ENCODE peak calls at places on chromosome 3, in seven cellular contexts. K is endodermal cell, G is fibroblast of pulmonary artery, B is cardiac muscle cell, H is body of pancreas, V is GM12878, J is cardiac fibroblast. Y is an unnamed sample.

GRCh38 chr3:44992555-44993470 is 16.8 kb downstream of the EXOSC7 start:
- DNase-seq in K (peak), G (no peak), B (peak), H (no peak), V (no peak), J (peak), Y (no peak)

GRCh38 chr3:49238274-49239127 is 38.5 kb downstream of the C3orf62 start:
- DNase-seq in K (no peak), G (peak), B (peak), H (peak), V (peak), J (peak), Y (peak)

GRCh38 chr3:169250000-169250399 is 413.5 kb downstream of the MECOM start:
- DNase-seq in K (no peak), G (no peak), B (no peak), H (no peak), V (no peak), J (no peak), Y (no peak)

GRCh38 chr3:49466047-49466446 is 4.0 kb upstream of the DAG1 start:
- DNase-seq in K (no peak), G (no peak), B (no peak), H (no peak), V (no peak), J (no peak), Y (no peak)

GRCh38 chr3:142866841-142867631 is 21.8 kb downstream of the PCOLCE2 start:
- DNase-seq in K (peak), G (no peak), B (no peak), H (peak), V (no peak), J (peak), Y (no peak)

GRCh38 chr3:152272771-152273242 is 4.1 kb downstream of the MBNL1 start:
- DNase-seq in K (no peak), G (peak), B (no peak), H (no peak), V (no peak), J (peak), Y (no peak)

GRCh38 chr3:13004376-13004775 is 68.9 kb downstream of the IQSEC1 start:
- DNase-seq in K (peak), G (no peak), B (no peak), H (no peak), V (no peak), J (no peak), Y (no peak)

GRCh38 chr3:100260081-100260684 is 609 bp upstream of the TBC1D23 start:
- DNase-seq in K (peak), G (peak), B (peak), H (peak), V (no peak), J (peak), Y (peak)

GRCh38 chr3:52197499-52197841 is 490 bp upstream of the ALAS1 start:
- DNase-seq in K (no peak), G (no peak), B (no peak), H (no peak), V (no peak), J (no peak), Y (no peak)

GRCh38 chr3:46974421-46975227 is 1.9 kb downstream of the CCDC12 start:
- DNase-seq in K (no peak), G (no peak), B (no peak), H (no peak), V (no peak), J (no peak), Y (no peak)

GRCh38 chr3:127206611-127207516 is 13.9 kb downstream of the PRR23E start:
- DNase-seq in K (no peak), G (no peak), B (no peak), H (no peak), V (no peak), J (no peak), Y (no peak)

GRCh38 chr3:140092883-140093536 is 158.0 kb downstream of the CLSTN2 start:
- DNase-seq in K (peak), G (no peak), B (no peak), H (no peak), V (no peak), J (no peak), Y (no peak)
- TF ChIP-seq CTCF in K (peak), G (no peak), B (no peak), H (no peak), V (peak), J (no peak), Y (peak)

DNA sequence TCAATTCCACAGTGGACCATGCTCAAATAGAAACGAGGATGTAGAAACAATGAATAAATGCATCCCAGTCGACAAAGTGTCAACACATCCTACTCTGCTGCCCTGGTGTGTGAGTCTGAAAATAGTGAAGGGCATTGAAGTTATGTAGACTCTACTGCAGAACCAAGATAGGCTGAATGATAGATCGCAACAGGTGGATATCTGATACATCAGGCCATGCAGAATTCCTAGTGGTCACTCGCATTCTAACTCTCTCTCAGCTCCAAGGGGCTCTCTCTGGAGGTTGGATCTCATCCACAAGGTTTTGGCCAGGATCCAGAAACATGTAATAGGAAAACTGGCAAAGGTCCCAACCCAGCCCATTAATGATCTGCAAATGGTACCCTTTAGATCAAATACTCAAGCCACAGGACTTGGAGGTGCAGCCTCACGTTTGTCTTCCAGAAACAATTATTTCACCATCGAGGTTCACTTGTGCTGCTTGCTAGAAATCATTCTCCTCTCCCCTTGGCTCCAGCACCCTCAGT is 514.1 kb downstream of the MAGI1 start:
- DNase-seq in K (no peak), G (no peak), B (no peak), H (no peak), V (no peak), J (no peak), Y (no peak)
- H3K4me3 ChIP-seq in K (no peak), G (no peak), B (no peak), H (no peak), V (no peak), J (no peak), Y (no peak)

GRCh38 chr3:14862303-14862660 is 43.5 kb downstream of the FGD5 start:
- DNase-seq in K (no peak), G (no peak), B (no peak), H (no peak), V (no peak), J (no peak), Y (no peak)

GRCh38 chr3:14861451-14862302 is 42.9 kb downstream of the FGD5 start:
- DNase-seq in K (no peak), G (no peak), B (no peak), H (no peak), V (no peak), J (no peak), Y (no peak)

GRCh38 chr3:14864131-14864530 is 45.4 kb downstream of the FGD5 start:
- DNase-seq in K (no peak), G (no peak), B (no peak), H (no peak), V (no peak), J (no peak), Y (no peak)

GRCh38 chr3:14862661-14863230 is 44.0 kb downstream of the FGD5 start:
- DNase-seq in K (no peak), G (no peak), B (no peak), H (no peak), V (no peak), J (no peak), Y (no peak)

DNA sequence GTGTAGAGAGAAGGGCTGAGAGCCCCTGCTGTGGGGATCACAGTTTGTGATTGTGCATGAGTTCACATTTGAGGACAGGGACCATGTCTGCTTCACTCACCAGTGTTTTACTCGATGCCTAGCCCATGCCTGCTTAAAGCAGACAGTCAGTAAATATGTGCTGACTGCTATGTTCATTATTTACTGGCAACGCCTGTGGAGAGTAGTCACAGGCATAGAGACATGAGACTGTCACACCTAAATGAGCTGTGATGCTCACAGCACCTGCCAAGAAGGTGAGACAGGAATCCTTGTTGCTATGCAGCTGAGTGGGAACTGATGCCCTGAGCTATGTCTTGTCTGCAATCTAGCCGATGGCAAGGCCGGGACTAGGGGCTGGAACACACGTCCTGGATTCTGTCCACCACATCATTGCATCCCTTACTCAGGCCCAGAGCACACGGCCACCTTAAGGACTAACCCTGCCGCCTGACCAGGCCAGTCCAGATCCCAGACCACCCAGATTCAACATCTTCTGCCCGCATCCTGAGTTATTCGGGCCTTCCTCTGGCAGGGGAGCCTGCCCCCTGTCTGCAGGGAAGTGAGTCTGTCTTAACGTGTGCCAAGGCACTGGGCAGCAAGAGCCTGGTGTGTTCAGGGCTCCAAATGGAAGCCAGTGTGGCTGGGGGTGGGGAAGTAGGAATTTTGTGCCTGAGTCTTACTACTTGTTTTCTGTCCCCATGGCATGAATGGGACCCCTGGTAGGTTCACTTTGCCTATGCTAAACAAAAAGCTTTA is 44.8 kb downstream of the FGD5 start:
- DNase-seq in K (peak), G (no peak), B (no peak), H (no peak), V (no peak), J (no peak), Y (no peak)
- TF ChIP-seq CTCF in K (peak), G (peak), B (peak), H (no peak), V (peak), J (peak), Y (peak)

GRCh38 chr3:190345027-190345821 is 23.0 kb upstream of the CLDN1 start:
- DNase-seq in K (no peak), G (peak), B (peak), H (peak), V (no peak), J (peak), Y (no peak)
- H3K4me3 ChIP-seq in K (no peak), G (peak), B (no peak), H (no peak), V (no peak), J (no peak), Y (no peak)